ENCODE peak calls at places on chromosome 3, in eight cellular contexts. R is type B pancreatic cell, W is RPMI7951, J is cardiac muscle cell, P is AG04450, A is fibroblast of lung, I is HT1080, D is NCI-H2171. C is an unnamed sample.

GRCh38 chr3:23650371-23651140 is 155.2 kb upstream of the UBE2E1 start:
- DNase-seq in R (no peak), W (peak; percentile 71), J (peak; percentile 71), P (peak; percentile 80), A (peak; percentile 92), I (peak; percentile 92), D (no peak), C (no peak)

GRCh38 chr3:177358968-177359600 is 161.8 kb upstream of the TBL1XR1 start:
- DNase-seq in R (peak; percentile 75), W (peak; percentile 67), J (peak; percentile 24), P (no peak), A (no peak), I (peak; percentile 60), D (peak; percentile 58), C (no peak)

GRCh38 chr3:24129549-24129948 is 184.5 kb downstream of the NR1D2 start:
- DNase-seq in R (no peak), W (no peak), J (no peak), P (no peak), A (no peak), I (no peak), D (no peak), C (no peak)

GRCh38 chr3:192861972-192862371 is 55.7 kb downstream of the MB21D2 start:
- DNase-seq in R (no peak), W (no peak), J (no peak), P (no peak), A (no peak), I (no peak), D (no peak), C (no peak)

GRCh38 chr3:194640829-194641228 is 7.6 kb upstream of the TMEM44 start:
- DNase-seq in R (no peak), W (peak; percentile 56), J (peak; percentile 59), P (no peak), A (peak; percentile 24), I (no peak), D (no peak), C (peak; percentile 36)

GRCh38 chr3:20320489-20320888 is 134.5 kb upstream of the SGO1 start:
- DNase-seq in R (no peak), W (no peak), J (no peak), P (no peak), A (no peak), I (no peak), D (no peak), C (no peak)

GRCh38 chr3:151107701-151108100 is 22.2 kb downstream of the MED12L start:
- DNase-seq in R (no peak), W (no peak), J (no peak), P (no peak), A (no peak), I (no peak), D (no peak), C (no peak)

GRCh38 chr3:12816521-12817340 is 20.3 kb downstream of the CAND2 start:
- DNase-seq in R (no peak), W (no peak), J (no peak), P (no peak), A (no peak), I (no peak), D (no peak), C (no peak)